ENCODE peak calls at places on chromosomes 11 and 22, in five cellular contexts. K is AG04449, B is Caco-2, D is A673, N is thoracic aorta. I is an unnamed sample.

GRCh38 chr11:43907028-43907966 is 26.7 kb downstream of the ALKBH3 start:
- DNase-seq in K (no peak), B (no peak), D (no peak), N (no peak), I (no peak)

GRCh38 chr11:14537134-14537599 is 17.0 kb upstream of the PSMA1 start:
- DNase-seq in K (no peak), B (peak), D (peak), N (no peak), I (peak)

GRCh38 chr11:66313321-66314185 is 3.3 kb downstream of the CD248 start:
- DNase-seq in K (no peak), B (no peak), D (no peak), N (no peak), I (no peak)

GRCh38 chr22:29009148-29009547 is 52.5 kb downstream of the C22orf31 start:
- DNase-seq in K (no peak), B (no peak), D (no peak), N (no peak), I (no peak)

GRCh38 chr11:77879218-77879617 is 58.3 kb downstream of the AAMDC start:
- DNase-seq in K (no peak), B (no peak), D (peak), N (no peak), I (no peak)

GRCh38 chr22:41589260-41589600 is 410 bp downstream of the PMM1 start:
- DNase-seq in K (no peak), B (no peak), D (peak), N (no peak), I (no peak)

GRCh38 chr11:101470881-101471535 is 112.8 kb downstream of the TRPC6 start:
- DNase-seq in K (no peak), B (peak), D (no peak), N (no peak), I (no peak)

GRCh38 chr11:16049611-16050010 is 306.7 kb downstream of the SOX6 start:
- DNase-seq in K (no peak), B (no peak), D (no peak), N (no peak), I (no peak)

GRCh38 chr22:43861529-43861928 is 784 bp downstream of the SULT4A1 start:
- DNase-seq in K (no peak), B (no peak), D (no peak), N (no peak), I (no peak)

GRCh38 chr11:65169164-65169641 is 830 bp upstream of the SPDYC start:
- DNase-seq in K (no peak), B (no peak), D (no peak), N (no peak), I (no peak)

GRCh38 chr11:88779551-88779950 is 286.2 kb downstream of the GRM5 start:
- DNase-seq in K (peak), B (no peak), D (no peak), N (no peak), I (peak)

GRCh38 chr22:22770280-22770871 is 117.2 kb upstream of the IGLL5 start:
- DNase-seq in K (no peak), B (peak), D (peak), N (no peak), I (peak)

GRCh38 chr11:119468511-119468910 is 45.5 kb upstream of the THY1 start:
- DNase-seq in K (no peak), B (no peak), D (no peak), N (no peak), I (no peak)

GRCh38 chr22:27260087-27260730 is 541.3 kb downstream of the MN1 start:
- DNase-seq in K (no peak), B (no peak), D (no peak), N (no peak), I (no peak)

GRCh38 chr11:59197990-59198389 is 14.7 kb downstream of the MPEG1 start:
- DNase-seq in K (peak), B (no peak), D (peak), N (peak), I (peak)

GRCh38 chr11:119479685-119480275 is 56.8 kb upstream of the THY1 start:
- DNase-seq in K (no peak), B (peak), D (peak), N (no peak), I (peak)

GRCh38 chr11:123585206-123585605 is 69.2 kb downstream of the SCN3B start:
- DNase-seq in K (no peak), B (no peak), D (no peak), N (no peak), I (no peak)

GRCh38 chr11:65640483-65641207 is 2.7 kb downstream of the SIPA1 start:
- DNase-seq in K (no peak), B (no peak), D (no peak), N (no peak), I (no peak)

GRCh38 chr22:29072979-29073617 is at the start of gene KREMEN1:
- DNase-seq in K (no peak), B (peak), D (no peak), N (no peak), I (no peak)

DNA sequence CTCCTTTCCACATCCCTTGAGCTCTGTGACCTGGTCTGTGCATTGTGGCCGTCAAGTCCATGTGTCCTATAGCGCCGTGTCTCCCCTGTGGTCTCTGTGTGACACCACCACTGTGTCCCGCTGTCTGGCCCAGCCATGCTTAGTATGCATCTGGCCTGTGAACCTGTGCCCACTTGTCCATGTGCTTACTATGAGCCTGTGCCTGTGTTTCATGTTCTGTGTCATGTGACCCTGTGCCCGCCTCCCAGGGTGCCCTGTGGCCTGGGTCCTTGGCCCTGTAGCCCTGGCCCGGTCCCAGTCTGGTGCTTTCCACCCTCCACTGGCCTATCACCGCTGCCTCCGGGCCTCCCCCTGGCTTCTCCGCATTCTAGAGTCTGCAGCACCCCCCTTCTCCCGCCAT is 80.6 kb downstream of the CCDC83 start:
- DNase-seq in K (no peak), B (no peak), D (no peak), N (no peak), I (no peak)
- TF ChIP-seq CTCF in K (no peak), B (no peak), D (no peak), N (no peak), I (no peak)

DNA sequence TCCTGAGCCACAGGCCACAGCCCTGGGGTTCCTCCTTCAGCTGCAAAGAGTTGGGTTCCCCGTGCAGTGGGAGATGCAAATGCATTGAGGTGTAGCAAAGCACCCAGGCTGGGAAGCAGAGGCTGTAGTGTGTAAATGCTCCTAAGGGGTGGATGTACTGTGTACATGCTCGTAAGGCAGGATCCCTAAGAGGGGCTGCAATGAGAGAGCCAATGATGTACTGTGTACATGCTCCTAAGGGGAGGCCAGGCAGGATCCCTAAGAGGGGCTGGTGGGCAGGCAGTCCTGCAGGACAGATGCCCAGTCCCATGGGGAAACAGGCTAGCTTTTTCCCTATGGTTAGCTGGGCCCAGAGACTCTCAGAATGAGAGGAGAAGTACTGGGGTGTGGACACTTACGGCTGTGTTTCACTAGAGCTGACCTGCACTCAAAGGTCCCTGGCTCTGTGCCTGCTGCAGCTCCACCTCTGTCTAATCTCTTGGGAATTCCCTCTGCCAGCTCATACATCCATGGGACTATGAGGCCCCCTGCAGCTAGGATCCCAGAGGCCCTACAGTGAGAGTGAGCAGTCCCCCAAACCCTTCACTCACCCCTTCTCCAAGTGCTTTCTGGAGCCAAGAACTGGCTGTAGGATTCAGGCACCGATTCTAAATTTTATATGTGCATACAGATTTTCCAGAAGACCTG is 261.9 kb upstream of the LUZP2 start:
- DNase-seq in K (no peak), B (peak), D (no peak), N (no peak), I (peak)
- TF ChIP-seq CTCF in K (peak), B (no peak), D (no peak), N (no peak), I (peak)

GRCh38 chr22:46092011-46092410 is 58.3 kb upstream of the PPARA start:
- DNase-seq in K (no peak), B (no peak), D (no peak), N (no peak), I (no peak)

GRCh38 chr22:46093796-46094195 is 56.5 kb upstream of the PPARA start:
- DNase-seq in K (no peak), B (no peak), D (no peak), N (no peak), I (no peak)

GRCh38 chr22:46091277-46091977 is 58.9 kb upstream of the PPARA start:
- DNase-seq in K (no peak), B (no peak), D (no peak), N (no peak), I (no peak)

GRCh38 chr22:46094676-46095075 is 55.6 kb upstream of the PPARA start:
- DNase-seq in K (no peak), B (no peak), D (no peak), N (no peak), I (no peak)

DNA sequence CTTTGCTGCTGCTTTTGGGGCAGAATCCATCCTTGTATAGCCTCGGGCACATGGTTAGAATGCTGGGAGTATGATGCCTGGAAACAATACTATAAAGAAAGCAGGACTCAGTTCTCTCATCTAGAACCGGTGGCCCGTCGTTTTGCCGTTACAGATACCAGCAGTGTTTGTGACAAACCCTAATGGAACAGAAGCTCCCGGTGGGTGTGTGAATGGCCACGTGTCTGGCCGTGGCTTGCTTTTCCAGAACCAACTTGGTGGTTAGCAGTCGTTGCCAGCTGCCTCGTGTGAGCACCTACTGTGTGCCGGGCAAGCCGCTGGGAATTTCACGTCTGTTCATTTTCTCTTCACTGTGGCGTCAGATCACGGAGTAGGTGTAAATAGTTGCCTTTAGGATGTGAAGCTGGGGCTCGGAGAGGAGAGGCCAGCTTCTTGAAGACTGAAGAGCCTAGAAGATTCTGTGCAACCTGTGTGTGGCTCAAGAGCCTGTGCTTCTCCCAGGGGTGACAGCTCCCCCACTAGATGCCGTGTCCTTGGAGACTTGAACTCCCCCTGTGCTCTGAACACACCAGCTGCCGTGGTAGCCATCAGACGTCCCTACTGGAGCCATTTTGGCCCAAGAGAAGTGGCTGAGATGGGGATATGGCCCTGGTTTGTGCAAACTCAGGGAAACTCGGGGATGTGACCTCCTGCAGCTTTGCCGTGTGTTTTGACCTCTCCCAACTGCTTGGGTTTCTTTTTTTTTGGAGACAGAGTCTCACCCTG is 57.5 kb upstream of the PPARA start:
- DNase-seq in K (no peak), B (no peak), D (no peak), N (no peak), I (no peak)
- TF ChIP-seq CTCF in K (no peak), B (no peak), D (no peak), N (no peak), I (no peak)

GRCh38 chr11:115471367-115471766 is 32.8 kb downstream of the CADM1 start:
- DNase-seq in K (no peak), B (peak), D (no peak), N (no peak), I (no peak)

GRCh38 chr11:115473167-115473566 is 31.0 kb downstream of the CADM1 start:
- DNase-seq in K (no peak), B (no peak), D (no peak), N (no peak), I (no peak)

GRCh38 chr11:115476463-115477286 is 27.5 kb downstream of the CADM1 start:
- DNase-seq in K (no peak), B (no peak), D (no peak), N (no peak), I (no peak)

GRCh38 chr11:115477410-115477809 is 26.8 kb downstream of the CADM1 start:
- DNase-seq in K (no peak), B (no peak), D (no peak), N (no peak), I (no peak)

GRCh38 chr11:115475564-115475963 is 28.7 kb downstream of the CADM1 start:
- DNase-seq in K (no peak), B (no peak), D (no peak), N (no peak), I (no peak)
- TF ChIP-seq CTCF in K (no peak), B (no peak), D (no peak), N (no peak), I (no peak)

GRCh38 chr11:62394825-62395538 is 23.9 kb upstream of the SCGB1A1 start:
- DNase-seq in K (peak), B (peak), D (peak), N (peak), I (peak)
- TF ChIP-seq CTCF in K (peak), B (peak), D (peak), N (peak), I (peak)

I was measured in HFFc6.